ENCODE peak calls at places on chromosomes 11 and 22, in four cellular contexts. V, O, B and W are unnamed samples.

GRCh38 chr11:14445542-14446530 is 53.8 kb downstream of the COPB1 start:
- DNase-seq in V (no peak), O (peak), B (no peak), W (no peak)

GRCh38 chr11:69402251-69402892 is 79.1 kb upstream of the LINC01488 start:
- DNase-seq in V (no peak), O (no peak), B (no peak), W (no peak)

GRCh38 chr11:63564785-63565350 is 1.7 kb upstream of the PLAAT2 start:
- DNase-seq in V (no peak), O (no peak), B (no peak), W (peak)

GRCh38 chr11:33668468-33668825 is 32.2 kb downstream of the C11orf91 start:
- DNase-seq in V (no peak), O (peak), B (no peak), W (no peak)

GRCh38 chr11:123251656-123252344 is 56.8 kb upstream of the CLMP start:
- DNase-seq in V (no peak), O (no peak), B (no peak), W (peak)

GRCh38 chr11:15127341-15127740 is 12.6 kb downstream of the INSC start:
- DNase-seq in V (no peak), O (no peak), B (peak), W (peak)

GRCh38 chr22:39627208-39627607 is 56.7 kb downstream of the CACNA1I start:
- DNase-seq in V (no peak), O (no peak), B (no peak), W (no peak)

GRCh38 chr11:121225402-121225801 is 67.2 kb upstream of the SC5D start:
- DNase-seq in V (no peak), O (no peak), B (no peak), W (no peak)

GRCh38 chr11:60923326-60923725 is 934 bp upstream of the TMEM132A start:
- DNase-seq in V (no peak), O (no peak), B (no peak), W (no peak)

GRCh38 chr11:106391771-106392412 is 314.4 kb downstream of the AASDHPPT start:
- DNase-seq in V (no peak), O (no peak), B (peak), W (peak)

GRCh38 chr22:44746836-44747519 is 5.4 kb upstream of the ARHGAP8 start:
- DNase-seq in V (no peak), O (peak), B (no peak), W (peak)

GRCh38 chr22:40220316-40221054 is 42.8 kb downstream of the TNRC6B start:
- DNase-seq in V (no peak), O (no peak), B (no peak), W (peak)

GRCh38 chr11:83951521-83951920 is 665.4 kb upstream of the CCDC90B start:
- DNase-seq in V (no peak), O (no peak), B (no peak), W (no peak)

DNA sequence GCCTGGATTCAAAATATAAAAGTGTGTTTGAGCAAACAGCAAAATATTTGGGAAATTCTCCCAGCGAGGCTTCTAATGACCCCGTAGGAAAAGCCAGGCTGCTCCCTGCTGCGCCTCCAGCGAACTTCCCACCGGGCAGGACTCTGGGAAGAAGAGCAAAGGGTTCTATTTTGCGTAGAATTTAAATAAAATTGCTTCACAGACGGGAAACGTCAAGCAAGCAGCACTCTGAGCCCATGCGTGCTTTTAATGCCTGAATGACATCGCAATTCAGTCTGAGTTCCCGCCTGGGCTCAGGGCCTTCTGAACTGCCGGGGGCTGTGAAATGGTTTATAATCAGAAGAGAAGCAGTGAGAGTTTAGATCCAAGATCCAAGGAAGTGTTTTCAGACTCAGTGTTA is 775.1 kb downstream of the BRD1 start:
- DNase-seq in V (no peak), O (no peak), B (no peak), W (no peak)
- H3K4me3 ChIP-seq in V (no peak), O (no peak), B (no peak), W (no peak)

DNA sequence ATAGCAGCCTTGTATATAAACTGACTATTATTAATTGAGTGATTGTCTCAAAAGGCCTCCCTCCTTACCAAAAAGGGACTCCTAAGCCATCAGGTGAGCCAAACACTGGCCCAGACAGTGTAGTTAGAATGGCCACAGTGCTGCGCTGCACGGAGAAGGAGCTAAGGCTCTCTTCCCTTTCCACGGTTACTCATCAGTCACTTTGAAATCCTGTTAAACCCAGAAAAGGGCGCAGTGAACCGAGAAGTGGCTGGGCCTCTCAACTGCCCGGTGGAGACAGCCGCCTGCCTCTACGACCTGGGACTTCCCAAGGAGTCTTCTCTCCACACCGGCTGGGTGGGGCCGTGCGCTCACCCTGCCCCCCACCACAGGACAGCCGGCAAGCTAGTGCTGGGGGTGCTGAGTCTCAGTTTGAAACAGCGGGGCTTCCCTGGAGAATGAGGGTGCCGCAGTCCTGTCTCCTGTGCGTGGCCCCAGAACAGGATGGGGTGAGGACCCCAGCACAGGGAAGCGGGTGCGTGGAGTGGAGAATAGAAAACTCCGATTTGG is 1.3 kb downstream of the MYH9 start:
- DNase-seq in V (peak), O (no peak), B (no peak), W (no peak)
- TF ChIP-seq CTCF in V (no peak), O (no peak), B (peak), W (no peak)

GRCh38 chr11:46826310-46827044 is 19.6 kb downstream of the CKAP5 start:
- DNase-seq in V (peak), O (peak), B (no peak), W (peak)
- H3K4me3 ChIP-seq in V (peak), O (peak), B (peak), W (peak)

GRCh38 chr11:127157225-127157624 is 156.7 kb upstream of the KIRREL3 start:
- DNase-seq in V (no peak), O (no peak), B (no peak), W (no peak)
- TF ChIP-seq CTCF in V (no peak), O (no peak), B (peak), W (no peak)

DNA sequence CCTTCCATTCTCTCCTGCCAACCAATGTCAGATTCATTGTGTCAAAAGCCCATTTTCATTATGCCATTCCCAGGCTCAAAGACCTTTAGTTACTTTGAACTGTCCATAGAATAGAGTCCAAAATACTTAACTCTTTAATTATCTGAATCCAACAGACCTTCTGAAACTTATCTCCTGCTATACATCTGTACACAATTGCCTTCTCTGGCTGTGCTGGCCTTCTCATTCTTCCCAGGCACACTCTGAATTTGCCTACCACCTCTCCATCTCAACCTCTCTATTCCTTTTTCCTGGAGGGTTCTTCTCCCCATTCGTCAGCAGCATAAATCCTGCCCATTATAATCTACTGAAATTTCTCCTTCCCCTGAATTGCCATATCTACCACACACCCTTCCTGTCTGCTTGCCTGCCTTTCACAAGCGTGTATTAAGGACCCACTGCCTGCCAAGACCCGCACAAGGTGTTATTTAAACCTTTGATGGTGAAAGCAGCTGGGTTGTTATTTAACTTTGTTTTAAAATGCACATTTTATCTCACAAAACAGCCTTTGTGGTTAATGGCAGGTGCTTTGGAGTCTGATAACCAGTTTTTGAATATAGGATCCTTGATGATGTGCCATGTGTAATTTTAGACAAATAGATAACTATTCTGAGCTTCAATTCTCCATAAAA is 125.9 kb downstream of the CCDC81 start:
- DNase-seq in V (no peak), O (no peak), B (no peak), W (no peak)
- H3K4me3 ChIP-seq in V (no peak), O (no peak), B (no peak), W (no peak)

GRCh38 chr11:58863697-58864096 is 19.2 kb upstream of the GLYATL2 start:
- DNase-seq in V (no peak), O (no peak), B (no peak), W (no peak)

GRCh38 chr11:58867556-58867955 is 23.1 kb upstream of the GLYATL2 start:
- DNase-seq in V (no peak), O (no peak), B (no peak), W (no peak)

GRCh38 chr11:58864335-58864734 is 19.8 kb upstream of the GLYATL2 start:
- DNase-seq in V (no peak), O (no peak), B (no peak), W (no peak)

GRCh38 chr11:58861533-58861932 is 17.0 kb upstream of the GLYATL2 start:
- DNase-seq in V (no peak), O (no peak), B (no peak), W (no peak)

GRCh38 chr11:58866788-58867187 is 22.3 kb upstream of the GLYATL2 start:
- DNase-seq in V (no peak), O (no peak), B (no peak), W (no peak)
- TF ChIP-seq CTCF in V (no peak), O (no peak), B (no peak), W (no peak)